ENCODE peak calls at places on chromosomes 1 and 21, in four cellular contexts. Z, H, B and E are unnamed samples.

GRCh38 chr1:230426246-230427101 is at the start of gene PGBD5:
- DNase-seq in Z (peak; percentile 66), B (peak; percentile 80), H (peak; percentile 59), E (peak; percentile 82)

GRCh38 chr1:167136191-167136614 is 42.3 kb downstream of the STYXL2 start:
- DNase-seq in B (peak; percentile 65), H (no peak), Z (no peak), E (no peak)

GRCh38 chr1:146007048-146007784 is 10.8 kb upstream of the TXNIP start:
- DNase-seq in B (peak; percentile 95), Z (peak; percentile 90), H (peak; percentile 86), E (peak; percentile 70)

GRCh38 chr1:64470670-64471217 is 815 bp downstream of the CACHD1 start:
- DNase-seq in H (no peak), B (no peak), Z (peak; percentile 9), E (no peak)

GRCh38 chr1:235843458-235843857 is 23.2 kb downstream of the LYST start:
- DNase-seq in B (peak; percentile 71), H (peak; percentile 16), Z (no peak), E (no peak)

GRCh38 chr1:118366296-118366695 is 181.3 kb upstream of the SPAG17 start:
- DNase-seq in B (peak; percentile 33), Z (no peak), H (no peak), E (no peak)

GRCh38 chr1:109769335-109770078 is 5.8 kb upstream of the EPS8L3 start:
- DNase-seq in H (no peak), B (peak; percentile 55), Z (no peak), E (peak; percentile 5)

GRCh38 chr1:239930646-239931262 is 160.9 kb upstream of the FMN2 start:
- DNase-seq in H (no peak), Z (no peak), B (peak; percentile 84), E (no peak)

GRCh38 chr1:117122297-117123025 is 912 bp upstream of the TRIM45 start:
- DNase-seq in B (no peak), Z (no peak), H (no peak), E (no peak)

GRCh38 chr1:107139833-107140702 is 771 bp upstream of the NTNG1 start:
- DNase-seq in B (peak; percentile 72), Z (no peak), H (peak; percentile 18), E (no peak)

GRCh38 chr1:226604846-226605572 is 56.4 kb downstream of the STUM start:
- DNase-seq in H (no peak), B (no peak), Z (no peak), E (no peak)

GRCh38 chr1:216944864-216945505 is 221.8 kb upstream of the ESRRG start:
- DNase-seq in B (no peak), Z (no peak), H (no peak), E (no peak)

GRCh38 chr1:230682882-230683610 is 30.9 kb downstream of the AGT start:
- DNase-seq in H (no peak), Z (no peak), B (peak; percentile 81), E (no peak)

GRCh38 chr1:170776147-170776734 is 112.3 kb downstream of the PRRX1 start:
- DNase-seq in H (no peak), B (no peak), Z (no peak), E (no peak)

GRCh38 chr1:221812088-221812752 is 70.3 kb upstream of the DUSP10 start:
- DNase-seq in B (no peak), Z (no peak), H (no peak), E (no peak)

GRCh38 chr21:39114871-39115658 is 68.2 kb downstream of the PSMG1 start:
- DNase-seq in Z (no peak), H (no peak), B (peak; percentile 66), E (no peak)

GRCh38 chr1:4033732-4034131 is 133.7 kb upstream of the C1orf174 start:
- DNase-seq in Z (no peak), B (no peak), H (no peak), E (no peak)

GRCh38 chr1:227351443-227351842 is 33.2 kb upstream of the CDC42BPA start:
- DNase-seq in B (peak; percentile 93), H (no peak), Z (peak; percentile 18), E (no peak)

GRCh38 chr1:162578936-162579335 is 17.4 kb downstream of the UAP1 start:
- DNase-seq in B (no peak), Z (no peak), H (no peak), E (no peak)

GRCh38 chr1:40766560-40766959 is 17.0 kb upstream of the KCNQ4 start:
- DNase-seq in H (no peak), Z (no peak), B (no peak), E (no peak)

GRCh38 chr1:196660912-196661311 is 9.1 kb downstream of the CFH start:
- DNase-seq in H (peak; percentile 35), Z (no peak), B (peak; percentile 47), E (peak; percentile 5)

GRCh38 chr1:178057863-178058576 is 35.9 kb upstream of the RASAL2 start:
- DNase-seq in B (no peak), Z (peak; percentile 77), H (no peak), E (no peak)

GRCh38 chr1:89866568-89866967 is 45.7 kb downstream of the LRRC8D start:
- DNase-seq in H (no peak), Z (no peak), B (no peak), E (no peak)

GRCh38 chr1:171446396-171446795 is 38.9 kb upstream of the PRRC2C start:
- DNase-seq in H (no peak), Z (no peak), B (no peak), E (no peak)

GRCh38 chr1:68495968-68496679 is 758 bp downstream of the DEPDC1 start:
- DNase-seq in Z (no peak), B (peak; percentile 32), H (no peak), E (peak; percentile 0)

GRCh38 chr1:25472494-25472893 is 41.8 kb downstream of the MACO1 start:
- DNase-seq in B (no peak), Z (no peak), H (no peak), E (no peak)
- H3K4me1 ChIP-seq in B (peaks cover 17% of the 10 kb centered on the region), Z (peaks cover 63% of the 10 kb centered on the region), H (peaks cover 9% of the 10 kb centered on the region), E (peaks cover 18% of the 10 kb centered on the region)

GRCh38 chr1:26710811-26711210 is 15.0 kb downstream of the ARID1A start:
- DNase-seq in B (no peak), H (no peak), Z (no peak), E (no peak)
- H3K4me1 ChIP-seq in B (peaks cover 21% of the 10 kb centered on the region), H (peaks cover 46% of the 10 kb centered on the region), Z (peaks cover 89% of the 10 kb centered on the region), E (peaks cover 14% of the 10 kb centered on the region)

DNA sequence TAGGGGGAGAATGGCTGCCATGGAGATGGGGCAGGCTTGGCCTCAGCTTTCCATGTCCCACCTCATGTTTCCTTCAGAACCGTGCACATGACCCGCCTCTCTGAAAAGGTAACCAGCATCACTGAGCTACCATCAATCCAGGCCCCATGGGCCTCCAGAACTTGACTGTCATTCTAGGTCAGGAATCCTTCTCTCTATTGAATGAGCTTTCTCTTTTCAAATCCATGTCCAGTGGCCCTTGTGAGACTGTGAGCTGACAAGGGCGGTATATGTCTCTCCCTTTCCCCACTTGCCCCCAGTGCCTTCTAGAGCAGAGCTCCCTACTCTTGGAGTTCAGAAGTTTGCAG is 4.4 kb downstream of the CSRP1 start:
- DNase-seq in H (no peak), Z (no peak), B (no peak), E (no peak)
- H3K4me1 ChIP-seq in H (peaks cover 14% of the 10 kb centered on the region), Z (peaks cover 94% of the 10 kb centered on the region), B (peaks cover 47% of the 10 kb centered on the region), E (peaks cover 64% of the 10 kb centered on the region)

GRCh38 chr1:186977266-186977957 is 148.7 kb downstream of the PLA2G4A start:
- DNase-seq in Z (no peak), H (no peak), B (no peak), E (no peak)

GRCh38 chr1:186980400-186980799 is 151.7 kb downstream of the PLA2G4A start:
- DNase-seq in B (no peak), Z (no peak), H (no peak), E (no peak)

GRCh38 chr1:186974774-186975181 is 146.0 kb downstream of the PLA2G4A start:
- DNase-seq in B (peak; percentile 75), H (no peak), Z (no peak), E (no peak)

GRCh38 chr1:186978596-186979556 is 150.1 kb downstream of the PLA2G4A start:
- DNase-seq in B (no peak), Z (no peak), H (no peak), E (no peak)

DNA sequence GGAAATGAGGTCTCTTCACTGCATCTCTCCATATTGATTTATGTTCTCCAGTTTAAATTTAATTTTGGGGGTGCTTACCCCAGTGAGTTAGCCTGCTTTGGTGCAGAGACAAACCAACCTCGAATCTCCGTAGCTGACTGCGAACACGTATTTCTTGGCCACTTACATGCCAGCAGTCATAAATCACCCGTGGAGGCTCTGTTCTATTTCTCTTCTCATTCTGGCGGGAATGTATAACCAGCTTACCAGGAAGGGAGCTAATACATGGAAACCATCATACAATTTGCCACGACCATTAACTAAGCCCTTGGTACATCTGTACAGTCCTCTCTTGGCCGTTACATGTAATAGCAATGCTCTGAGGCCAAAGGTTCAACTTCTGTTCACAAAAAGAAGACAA is 148.0 kb downstream of the PLA2G4A start:
- DNase-seq in B (no peak), Z (no peak), H (no peak), E (no peak)
- H3K4me1 ChIP-seq in B (peaks cover 23% of the 10 kb centered on the region), Z (no peaks in the 10 kb centered on the region), H (no peaks in the 10 kb centered on the region), E (no peaks in the 10 kb centered on the region)

GRCh38 chr1:46599044-46599970 is 4.8 kb downstream of the MKNK1 start:
- DNase-seq in H (no peak), Z (no peak), B (no peak), E (no peak)
- H3K4me1 ChIP-seq in H (peaks cover 37% of the 10 kb centered on the region), Z (peaks cover 68% of the 10 kb centered on the region), B (peaks cover 8% of the 10 kb centered on the region), E (no peaks in the 10 kb centered on the region)

DNA sequence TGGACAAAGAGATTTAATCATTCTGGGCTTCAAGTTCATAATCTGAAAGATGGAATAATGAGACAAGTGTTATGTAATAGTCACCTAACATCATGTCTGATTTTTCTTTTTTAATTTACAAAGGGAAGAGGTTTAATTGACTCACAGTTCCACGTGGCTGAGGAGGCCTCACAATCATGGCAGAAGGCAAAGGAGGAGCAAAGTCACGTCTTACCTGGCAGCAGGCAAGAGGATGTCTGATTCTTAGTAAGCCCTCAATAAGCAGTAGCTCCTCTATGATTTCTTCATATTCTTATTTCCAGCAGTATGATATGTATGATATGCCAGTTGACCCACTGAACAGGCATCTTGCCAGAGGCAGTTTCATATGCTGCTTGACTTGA is 152.7 kb downstream of the S1PR1 start:
- DNase-seq in H (no peak), Z (no peak), B (no peak), E (no peak)
- H3K4me1 ChIP-seq in H (no peaks in the 10 kb centered on the region), Z (no peaks in the 10 kb centered on the region), B (no peaks in the 10 kb centered on the region), E (no peaks in the 10 kb centered on the region)

GRCh38 chr1:22864886-22865285 is 107.8 kb downstream of the LACTBL1 start:
- DNase-seq in B (no peak), H (no peak), Z (no peak), E (no peak)

GRCh38 chr1:22868331-22868730 is 104.3 kb downstream of the LACTBL1 start:
- DNase-seq in H (no peak), Z (no peak), B (peak; percentile 42), E (no peak)

GRCh38 chr1:22869325-22869724 is 103.3 kb downstream of the LACTBL1 start:
- DNase-seq in H (no peak), Z (no peak), B (no peak), E (no peak)

GRCh38 chr1:22863766-22864165 is 108.9 kb downstream of the LACTBL1 start:
- DNase-seq in B (no peak), Z (no peak), H (no peak), E (no peak)

DNA sequence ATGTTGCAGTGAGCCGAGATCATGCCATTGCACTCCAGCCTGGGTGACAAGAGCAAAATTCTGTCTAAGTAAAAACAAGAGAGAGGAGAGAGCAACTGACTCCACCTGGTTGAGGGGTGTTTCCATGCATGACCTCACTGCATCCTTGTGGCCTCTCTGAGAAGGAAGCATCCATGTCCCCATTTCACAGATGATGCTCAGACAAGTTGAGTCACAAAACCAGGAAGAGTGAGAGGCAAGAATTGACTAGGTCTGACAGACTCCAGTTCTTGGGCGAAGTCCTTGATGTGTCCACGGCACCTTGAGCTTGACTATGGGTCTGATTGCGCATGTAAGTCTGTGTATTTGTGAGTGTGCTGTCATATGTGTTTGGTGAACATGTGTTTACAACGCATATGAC is 105.8 kb downstream of the LACTBL1 start:
- DNase-seq in B (no peak), H (no peak), Z (no peak), E (no peak)
- H3K4me1 ChIP-seq in B (peaks cover 17% of the 10 kb centered on the region), H (no peaks in the 10 kb centered on the region), Z (peaks cover 3% of the 10 kb centered on the region), E (no peaks in the 10 kb centered on the region)